ENCODE peak calls at places on chromosomes 2 and 18, in four cellular contexts. T is neural progenitor cell, H is nephron progenitor cell, B is PC-3. K is an unnamed sample.

GRCh38 chr2:15634846-15635490 is 43.3 kb downstream of the DDX1 start:
- DNase-seq in H (no peak), T (no peak), B (peak; percentile 9), K (no peak)

GRCh38 chr18:5424903-5425302 is 118.9 kb downstream of the EPB41L3 start:
- DNase-seq in H (no peak), B (peak; percentile 51), T (peak; percentile 66), K (no peak)

GRCh38 chr2:160510617-160511016 is 17.0 kb upstream of the RBMS1 start:
- DNase-seq in T (no peak), H (no peak), B (no peak), K (no peak)

GRCh38 chr2:112749755-112750559 is 14.5 kb downstream of the CKAP2L start:
- DNase-seq in H (peak; percentile 85), B (peak; percentile 78), T (peak; percentile 80), K (peak; percentile 52)

GRCh38 chr18:27094621-27095020 is 90.5 kb downstream of the CHST9 start:
- DNase-seq in B (no peak), T (no peak), H (no peak), K (no peak)

GRCh38 chr18:61274561-61274960 is 58.7 kb upstream of the CDH20 start:
- DNase-seq in H (no peak), T (peak; percentile 67), B (no peak), K (no peak)

GRCh38 chr2:58484629-58485028 is 243.5 kb upstream of the FANCL start:
- DNase-seq in T (no peak), B (no peak), H (no peak), K (no peak)

GRCh38 chr2:82230406-82230805 is 1925.9 kb upstream of the LRRTM1 start:
- DNase-seq in B (no peak), H (no peak), T (no peak), K (no peak)

GRCh38 chr2:179862898-179863458 is 1.6 kb upstream of the ZNF385B start:
- DNase-seq in T (no peak), B (no peak), H (no peak), K (no peak)

GRCh38 chr2:238586931-238587775 is 160.4 kb downstream of the ASB1 start:
- DNase-seq in T (peak; percentile 24), B (no peak), H (no peak), K (no peak)

GRCh38 chr2:25161055-25161781 is 7.2 kb downstream of the POMC start:
- DNase-seq in H (no peak), T (no peak), B (no peak), K (no peak)

GRCh38 chr18:78883501-78883900 is 96.1 kb upstream of the SALL3 start:
- DNase-seq in B (no peak), T (no peak), H (no peak), K (no peak)

GRCh38 chr18:7809455-7809854 is 242.3 kb downstream of the PTPRM start:
- DNase-seq in H (no peak), B (no peak), T (no peak), K (no peak)

GRCh38 chr2:179443175-179443574 is 178.5 kb upstream of the SESTD1 start:
- DNase-seq in B (no peak), T (no peak), H (peak; percentile 11), K (no peak)

GRCh38 chr18:58392336-58393000 is 236.4 kb downstream of the ALPK2 start:
- DNase-seq in B (no peak), H (no peak), T (peak; percentile 32), K (no peak)

GRCh38 chr2:190970872-190971506 is 43.0 kb downstream of the STAT1 start:
- DNase-seq in H (no peak), T (no peak), B (no peak), K (no peak)

GRCh38 chr2:66851449-66851872 is 416.5 kb downstream of the MEIS1 start:
- DNase-seq in H (no peak), T (no peak), B (peak; percentile 18), K (peak; percentile 71)

GRCh38 chr2:26848336-26849055 is 564 bp downstream of the DPYSL5 start:
- DNase-seq in H (peak; percentile 65), B (no peak), T (peak; percentile 81), K (no peak)

GRCh38 chr18:58671941-58672565 is 788 bp downstream of the MALT1 start:
- DNase-seq in H (no peak), T (no peak), B (peak; percentile 45), K (no peak)

GRCh38 chr2:88933980-88934379 is 242.5 kb downstream of the RPIA start:
- DNase-seq in T (no peak), H (no peak), B (peak; percentile 26), K (no peak)
- TF ChIP-seq CTCF in T (no peak), H (no peak), B (peak; percentile 37), K (no peak)

GRCh38 chr18:9148239-9148552 is 11.6 kb downstream of the ANKRD12 start:
- DNase-seq in T (no peak), B (no peak), H (no peak), K (no peak)
- TF ChIP-seq CTCF in T (no peak), B (no peak), H (no peak), K (no peak)

GRCh38 chr2:236008006-236008405 is 160.2 kb downstream of the GBX2 start:
- DNase-seq in H (no peak), B (no peak), T (no peak), K (no peak)
- TF ChIP-seq CTCF in H (no peak), B (no peak), T (no peak), K (no peak)

GRCh38 chr18:47087676-47088075 is 52.3 kb upstream of the ELOA2 start:
- DNase-seq in B (no peak), H (no peak), T (no peak), K (no peak)
- TF ChIP-seq CTCF in B (no peak), H (no peak), T (no peak), K (no peak)

GRCh38 chr2:231188506-231189170 is 9.8 kb upstream of the ARMC9 start:
- DNase-seq in H (no peak), B (no peak), T (no peak), K (no peak)

GRCh38 chr2:231186325-231186724 is 12.1 kb upstream of the ARMC9 start:
- DNase-seq in H (no peak), T (no peak), B (no peak), K (no peak)

GRCh38 chr2:231189171-231189530 is 9.3 kb upstream of the ARMC9 start:
- DNase-seq in B (no peak), T (no peak), H (no peak), K (no peak)

GRCh38 chr2:231189571-231190495 is 8.6 kb upstream of the ARMC9 start:
- DNase-seq in T (peak; percentile 61), B (no peak), H (no peak), K (no peak)

GRCh38 chr2:231187736-231188505 is 10.5 kb upstream of the ARMC9 start:
- DNase-seq in H (no peak), T (no peak), B (no peak), K (no peak)
- TF ChIP-seq CTCF in H (no peak), T (no peak), B (no peak), K (no peak)

GRCh38 chr2:20677301-20678176 is 10.6 kb downstream of the GDF7 start:
- DNase-seq in B (peak; percentile 21), H (no peak), T (peak; percentile 35), K (no peak)
- TF ChIP-seq CTCF in B (peak; percentile 69), H (no peak), T (peak; percentile 43), K (no peak)

GRCh38 chr18:47930844-47931706 is 616 bp upstream of the SMAD2 start:
- DNase-seq in H (peak; percentile 93), B (peak; percentile 80), T (peak; percentile 99), K (peak; percentile 88)

GRCh38 chr18:47930086-47930843 is at the start of gene SMAD2:
- DNase-seq in H (peak; percentile 79), B (peak; percentile 64), T (peak; percentile 93), K (peak; percentile 58)

GRCh38 chr18:47932170-47932569 is 1.7 kb upstream of the SMAD2 start:
- DNase-seq in B (no peak), H (no peak), T (no peak), K (no peak)

GRCh38 chr18:47932603-47933002 is 2.1 kb upstream of the SMAD2 start:
- DNase-seq in B (no peak), T (peak; percentile 33), H (no peak), K (no peak)

GRCh38 chr18:47931707-47932103 is 1.2 kb upstream of the SMAD2 start:
- DNase-seq in B (no peak), H (no peak), T (peak; percentile 78), K (no peak)
- TF ChIP-seq CTCF in B (no peak), H (no peak), T (peak; percentile 53), K (no peak)

GRCh38 chr2:173571887-173572680 is 217.4 kb downstream of the CDCA7 start:
- DNase-seq in B (no peak), H (no peak), T (no peak), K (no peak)

GRCh38 chr2:173572848-173573247 is 218.2 kb downstream of the CDCA7 start:
- DNase-seq in T (no peak), H (no peak), B (no peak), K (no peak)

GRCh38 chr2:173571021-173571821 is 216.5 kb downstream of the CDCA7 start:
- DNase-seq in T (peak; percentile 68), B (peak; percentile 77), H (peak; percentile 17), K (no peak)

DNA sequence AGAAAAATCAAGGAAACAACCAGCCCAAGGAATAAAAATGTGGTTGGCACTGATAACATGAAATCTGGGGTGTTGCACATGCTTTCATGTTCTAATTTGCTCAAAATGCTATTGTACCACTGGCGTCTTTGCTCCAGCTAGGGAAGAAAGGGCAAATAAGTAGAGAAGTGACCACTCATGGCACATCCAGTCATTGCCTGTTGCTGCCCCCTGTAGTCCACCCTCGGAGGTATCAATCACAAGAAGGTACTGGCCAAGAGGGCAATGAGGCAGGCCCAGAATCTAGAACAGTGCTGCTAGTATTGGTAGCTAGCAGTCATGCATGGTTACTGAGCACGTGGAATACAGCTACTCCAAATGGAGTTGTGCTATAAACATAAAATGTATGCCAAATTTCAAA is 213.4 kb downstream of the CDCA7 start:
- DNase-seq in T (peak; percentile 72), B (peak; percentile 56), H (peak; percentile 30), K (no peak)
- TF ChIP-seq CTCF in T (peak; percentile 68), B (peak; percentile 60), H (peak; percentile 23), K (peak; percentile 33)

GRCh38 chr2:119025762-119026351 is 83.9 kb downstream of the MARCO start:
- DNase-seq in B (no peak), H (no peak), T (no peak), K (no peak)

GRCh38 chr2:119025013-119025412 is 83.0 kb downstream of the MARCO start:
- DNase-seq in T (no peak), B (no peak), H (no peak), K (no peak)

GRCh38 chr2:119029297-119029696 is 87.3 kb downstream of the MARCO start:
- DNase-seq in H (no peak), B (no peak), T (no peak), K (no peak)

GRCh38 chr2:119024568-119024967 is 82.6 kb downstream of the MARCO start:
- DNase-seq in H (no peak), T (no peak), B (no peak), K (no peak)

GRCh38 chr2:119028327-119029174 is 86.6 kb downstream of the MARCO start:
- DNase-seq in T (peak; percentile 58), B (peak; percentile 63), H (peak; percentile 51), K (no peak)
- TF ChIP-seq CTCF in T (peak; percentile 63), B (peak; percentile 82), H (peak; percentile 54), K (peak; percentile 50)